ENCODE peak calls at places on chromosomes 2 and 18, in seven cellular contexts. Y is HCT116, A is esophagus squamous epithelium, Q is GM06990, R is uterus, P is endothelial cell of umbilical vein, X is cardiac fibroblast. V is an unnamed sample.

GRCh38 chr2:69375494-69376353 is 11.3 kb downstream of the GFPT1 start:
- DNase-seq in P (peak; percentile 40), Y (peak; percentile 21), R (no peak), X (peak; percentile 60), A (no peak), Q (no peak), V (no peak)

GRCh38 chr2:219475697-219476604 is 22.7 kb upstream of the GMPPA start:
- DNase-seq in Q (peak; percentile 41), X (peak; percentile 68), P (peak; percentile 45), A (no peak), R (peak; percentile 82), Y (no peak), V (no peak)

GRCh38 chr2:189188446-189188845 is 8.9 kb upstream of the COL5A2 start:
- DNase-seq in X (no peak), Q (no peak), Y (no peak), A (no peak), P (no peak), R (no peak), V (no peak)

GRCh38 chr2:148876589-148877402 is 1.8 kb downstream of the KIF5C start:
- DNase-seq in Y (no peak), A (no peak), R (no peak), Q (peak; percentile 22), X (no peak), P (no peak), V (no peak)

GRCh38 chr2:219483451-219484342 is 15.0 kb upstream of the GMPPA start:
- DNase-seq in R (no peak), Y (no peak), P (no peak), A (no peak), Q (no peak), X (no peak), V (no peak)

GRCh38 chr18:24403076-24403475 is 5.5 kb upstream of the OSBPL1A start:
- DNase-seq in X (no peak), Q (no peak), P (no peak), R (no peak), Y (no peak), A (no peak), V (no peak)

GRCh38 chr2:239991689-239992314 is 33.3 kb downstream of the NDUFA10 start:
- DNase-seq in Y (peak; percentile 27), Q (peak; percentile 22), P (peak; percentile 64), X (peak; percentile 79), R (peak; percentile 35), A (no peak), V (peak; percentile 10)

GRCh38 chr2:178756843-178757242 is 50.4 kb downstream of the TTN start:
- DNase-seq in P (no peak), A (no peak), X (no peak), Y (no peak), Q (no peak), R (no peak), V (no peak)

GRCh38 chr2:20728114-20728758 is 61.3 kb downstream of the GDF7 start:
- DNase-seq in P (peak; percentile 92), A (no peak), R (no peak), Q (no peak), Y (no peak), X (peak; percentile 37), V (no peak)

GRCh38 chr18:63207825-63208224 is 111.7 kb downstream of the BCL2 start:
- DNase-seq in Y (no peak), X (no peak), P (no peak), R (no peak), A (no peak), Q (no peak), V (no peak)

GRCh38 chr2:236498369-236498768 is 71.3 kb upstream of the ACKR3 start:
- DNase-seq in R (no peak), Q (no peak), A (no peak), X (peak; percentile 68), Y (no peak), P (no peak), V (no peak)

GRCh38 chr2:66389651-66390131 is 45.2 kb upstream of the MEIS1 start:
- DNase-seq in Q (no peak), P (no peak), R (peak; percentile 28), Y (no peak), A (no peak), X (no peak), V (no peak)

GRCh38 chr18:32383040-32383819 is 87.5 kb downstream of the GAREM1 start:
- DNase-seq in A (no peak), R (no peak), Y (peak; percentile 69), X (peak; percentile 95), Q (no peak), P (peak; percentile 99), V (no peak)

GRCh38 chr18:24271381-24272331 is 126.0 kb downstream of the OSBPL1A start:
- DNase-seq in P (peak; percentile 78), Y (peak; percentile 49), R (peak; percentile 71), Q (peak; percentile 29), A (no peak), X (peak; percentile 82), V (no peak)

GRCh38 chr18:58315739-58316215 is 271.8 kb downstream of the NEDD4L start:
- DNase-seq in A (no peak), P (peak; percentile 44), Q (no peak), X (peak; percentile 10), R (peak; percentile 31), Y (peak; percentile 65), V (no peak)

GRCh38 chr18:55534547-55534946 is 53.4 kb downstream of the TCF4 start:
- DNase-seq in R (no peak), A (no peak), X (no peak), Q (no peak), Y (no peak), P (no peak), V (no peak)

GRCh38 chr2:15990151-15991101 is 50.1 kb downstream of the MYCN start:
- DNase-seq in R (no peak), Q (no peak), P (no peak), Y (no peak), X (no peak), A (no peak), V (no peak)

GRCh38 chr2:234981197-234982095 is 29.6 kb downstream of the SH3BP4 start:
- DNase-seq in X (peak; percentile 99), A (no peak), P (peak; percentile 99), R (peak; percentile 78), Q (no peak), Y (peak; percentile 73), V (no peak)

GRCh38 chr2:152189622-152190495 is 14.3 kb upstream of the STAM2 start:
- DNase-seq in Y (peak; percentile 48), P (peak; percentile 71), Q (no peak), R (peak; percentile 53), X (peak; percentile 86), A (no peak), V (no peak)

GRCh38 chr2:112625474-112626114 is 20.1 kb upstream of the SLC20A1 start:
- DNase-seq in X (no peak), Q (no peak), A (no peak), Y (no peak), R (no peak), P (no peak), V (no peak)

GRCh38 chr2:112629224-112629623 is 16.5 kb upstream of the SLC20A1 start:
- DNase-seq in A (no peak), X (no peak), Q (no peak), R (no peak), Y (no peak), P (no peak), V (no peak)

GRCh38 chr2:112626604-112627059 is 19.1 kb upstream of the SLC20A1 start:
- DNase-seq in A (no peak), Q (peak; percentile 65), R (peak; percentile 44), X (peak; percentile 77), P (peak; percentile 86), Y (no peak), V (no peak)

GRCh38 chr2:112629823-112630222 is 15.9 kb upstream of the SLC20A1 start:
- DNase-seq in A (no peak), Y (no peak), X (no peak), P (no peak), Q (no peak), R (no peak), V (no peak)

GRCh38 chr2:112627060-112628040 is 18.4 kb upstream of the SLC20A1 start:
- DNase-seq in P (peak; percentile 95), Q (no peak), R (peak; percentile 66), Y (no peak), X (peak; percentile 98), A (no peak), V (no peak)
- H3K4me3 ChIP-seq in P (no peak overlapping the region), Q (no peak overlapping the region), R (no peak overlapping the region), Y (peak overlapping the region; percentile 38), X (peak overlapping the region; percentile 8), A (peak overlapping the region; percentile 9), V (no peak overlapping the region)

GRCh38 chr2:10448646-10449480 is 736 bp upstream of the ODC1 start:
- DNase-seq in P (peak; percentile 90), R (peak; percentile 87), A (peak; percentile 57), X (peak; percentile 22), Y (peak; percentile 77), Q (no peak), V (peak; percentile 76)
- TF ChIP-seq CTCF in P (no peak), R (peak; percentile 14), A (no peak), X (no peak), Y (no peak), Q (no peak), V (no peak)

DNA sequence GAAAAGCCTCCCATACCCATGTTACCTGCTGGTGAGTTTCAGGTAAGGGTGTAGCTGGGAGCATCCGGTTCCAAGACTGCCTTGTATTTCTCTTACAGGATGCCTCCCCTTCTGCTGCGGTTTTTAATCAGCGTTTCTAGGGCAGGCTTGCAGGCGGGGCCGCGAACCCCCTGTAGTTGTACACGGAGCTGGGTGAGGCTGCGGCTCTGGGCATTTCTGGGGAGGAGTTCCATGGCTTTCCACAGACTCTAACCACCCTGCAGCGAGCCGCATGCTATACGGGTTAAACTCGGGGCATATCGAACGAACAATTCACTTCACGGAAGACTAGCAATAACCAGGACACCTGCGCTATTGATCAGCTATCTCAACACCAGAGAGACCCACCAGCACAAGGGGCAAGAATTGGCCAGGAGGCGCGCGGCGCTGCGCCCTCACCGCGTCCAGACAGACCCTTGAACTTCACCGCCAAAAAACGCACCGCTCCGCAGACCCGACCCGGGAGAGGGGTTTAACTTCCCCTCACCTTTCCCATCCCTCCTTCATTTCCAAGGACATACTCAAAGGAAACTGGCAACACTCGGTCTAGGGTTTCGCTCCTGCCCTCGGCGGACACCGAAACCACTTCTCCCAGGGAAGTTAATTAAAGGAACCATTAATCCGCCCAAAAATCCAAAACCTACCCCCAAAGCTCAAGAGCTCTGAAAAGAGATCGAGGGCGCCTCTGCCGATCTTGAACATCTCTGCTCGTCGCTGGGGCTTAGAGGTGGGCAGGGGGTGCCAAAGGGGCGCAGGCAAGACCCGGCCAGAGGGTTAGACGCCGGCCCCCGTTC is 909 bp downstream of the TGFA start:
- DNase-seq in R (no peak), Y (no peak), A (no peak), X (no peak), P (no peak), Q (no peak), V (no peak)
- H3K4me3 ChIP-seq in R (peak overlapping the region; percentile 39), Y (peak overlapping the region; percentile 95), A (peak overlapping the region; percentile 69), X (no peak overlapping the region), P (no peak overlapping the region), Q (no peak overlapping the region), V (no peak overlapping the region)

GRCh38 chr2:83823238-83823637 is 635.8 kb downstream of the SUCLG1 start:
- DNase-seq in R (no peak), Y (no peak), Q (no peak), P (no peak), X (no peak), A (no peak), V (no peak)

GRCh38 chr2:83826601-83827000 is 632.5 kb downstream of the SUCLG1 start:
- DNase-seq in X (no peak), Y (no peak), A (no peak), R (no peak), Q (no peak), P (no peak), V (no peak)

DNA sequence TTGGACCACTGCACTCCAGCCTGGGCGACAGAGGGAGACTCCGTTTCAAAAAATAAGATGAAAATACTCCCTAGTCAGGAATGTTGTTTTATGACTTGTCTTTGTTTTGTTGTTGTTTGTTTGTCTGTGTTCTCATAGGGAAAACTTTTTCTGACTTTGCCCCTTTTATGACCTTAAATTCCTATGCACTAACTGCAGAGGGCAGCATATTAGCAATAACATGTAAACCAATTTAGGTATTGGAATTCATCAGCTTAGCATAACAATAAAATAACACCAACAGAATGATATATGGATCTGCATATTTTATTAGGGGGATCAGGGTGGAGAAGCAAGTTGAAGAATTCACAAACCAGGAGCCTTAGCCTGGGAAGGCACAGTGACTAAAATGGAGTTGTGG is 631.5 kb downstream of the SUCLG1 start:
- DNase-seq in P (no peak), Q (no peak), X (no peak), R (no peak), A (no peak), Y (no peak), V (no peak)
- TF ChIP-seq CTCF in P (no peak), Q (no peak), X (no peak), R (no peak), A (no peak), Y (peak; percentile 43), V (no peak)

V was measured in GM12864.